ENCODE peak calls at places on chromosomes 16 and 17, in seven cellular contexts. One of them, this sample, is unnamed.

GRCh38 chr17:46026045-46026814 is 27.2 kb downstream of the STH start:
- DNase-seq in astrocyte of the hippocampus: no peak
- DNase-seq in left kidney: no peak
- DNase-seq in activated naive CD4-positive, alpha-beta T cell treated with anti-CD3 and anti-CD28 coated beads for 36 hours: no peak
- DNase-seq in GM12865: no peak
- DNase-seq in naive thymus-derived CD8-positive, alpha-beta T cell: no peak
- DNase-seq in uterus: no peak
- DNase-seq in this sample: no peak

GRCh38 chr16:22220714-22221113 is 14.6 kb downstream of the EEF2K start:
- DNase-seq in left kidney: no peak
- DNase-seq in naive thymus-derived CD8-positive, alpha-beta T cell: no peak
- DNase-seq in astrocyte of the hippocampus: no peak
- DNase-seq in GM12865: no peak
- DNase-seq in uterus: peak
- DNase-seq in activated naive CD4-positive, alpha-beta T cell treated with anti-CD3 and anti-CD28 coated beads for 36 hours: no peak
- DNase-seq in this sample: no peak

GRCh38 chr16:1773703-1774455 is 945 bp upstream of the MRPS34 start:
- DNase-seq in left kidney: no peak
- DNase-seq in astrocyte of the hippocampus: peak
- DNase-seq in naive thymus-derived CD8-positive, alpha-beta T cell: no peak
- DNase-seq in GM12865: no peak
- DNase-seq in uterus: no peak
- DNase-seq in activated naive CD4-positive, alpha-beta T cell treated with anti-CD3 and anti-CD28 coated beads for 36 hours: peak
- DNase-seq in this sample: no peak

GRCh38 chr17:58338454-58338841 is 9.9 kb upstream of the TSPOAP1 start:
- DNase-seq in uterus: no peak
- DNase-seq in activated naive CD4-positive, alpha-beta T cell treated with anti-CD3 and anti-CD28 coated beads for 36 hours: no peak
- DNase-seq in left kidney: peak
- DNase-seq in astrocyte of the hippocampus: no peak
- DNase-seq in GM12865: no peak
- DNase-seq in naive thymus-derived CD8-positive, alpha-beta T cell: no peak
- DNase-seq in this sample: no peak

GRCh38 chr16:3122926-3123570 is 10.7 kb downstream of the ZNF205 start:
- DNase-seq in GM12865: no peak
- DNase-seq in naive thymus-derived CD8-positive, alpha-beta T cell: no peak
- DNase-seq in astrocyte of the hippocampus: no peak
- DNase-seq in activated naive CD4-positive, alpha-beta T cell treated with anti-CD3 and anti-CD28 coated beads for 36 hours: no peak
- DNase-seq in left kidney: no peak
- DNase-seq in uterus: no peak
- DNase-seq in this sample: no peak

GRCh38 chr16:53968896-53969295 is 264.9 kb downstream of the FTO start:
- DNase-seq in activated naive CD4-positive, alpha-beta T cell treated with anti-CD3 and anti-CD28 coated beads for 36 hours: no peak
- DNase-seq in naive thymus-derived CD8-positive, alpha-beta T cell: no peak
- DNase-seq in left kidney: no peak
- DNase-seq in GM12865: no peak
- DNase-seq in uterus: no peak
- DNase-seq in astrocyte of the hippocampus: no peak
- DNase-seq in this sample: no peak

GRCh38 chr17:31294231-31294630 is 2.8 kb downstream of the OMG start:
- DNase-seq in left kidney: no peak
- DNase-seq in GM12865: no peak
- DNase-seq in naive thymus-derived CD8-positive, alpha-beta T cell: no peak
- DNase-seq in astrocyte of the hippocampus: no peak
- DNase-seq in uterus: no peak
- DNase-seq in activated naive CD4-positive, alpha-beta T cell treated with anti-CD3 and anti-CD28 coated beads for 36 hours: no peak
- DNase-seq in this sample: no peak

GRCh38 chr16:67961551-67961957 is 6.9 kb downstream of the SLC12A4 start:
- DNase-seq in uterus: no peak
- DNase-seq in GM12865: no peak
- DNase-seq in activated naive CD4-positive, alpha-beta T cell treated with anti-CD3 and anti-CD28 coated beads for 36 hours: no peak
- DNase-seq in left kidney: no peak
- DNase-seq in astrocyte of the hippocampus: no peak
- DNase-seq in naive thymus-derived CD8-positive, alpha-beta T cell: no peak
- DNase-seq in this sample: no peak

GRCh38 chr16:10575506-10576130 is 4.8 kb downstream of the EMP2 start:
- DNase-seq in naive thymus-derived CD8-positive, alpha-beta T cell: no peak
- DNase-seq in astrocyte of the hippocampus: no peak
- DNase-seq in GM12865: no peak
- DNase-seq in activated naive CD4-positive, alpha-beta T cell treated with anti-CD3 and anti-CD28 coated beads for 36 hours: no peak
- DNase-seq in left kidney: peak
- DNase-seq in uterus: no peak
- DNase-seq in this sample: no peak

GRCh38 chr16:78817442-78817829 is 718.0 kb downstream of the WWOX start:
- DNase-seq in astrocyte of the hippocampus: peak
- DNase-seq in uterus: peak
- DNase-seq in naive thymus-derived CD8-positive, alpha-beta T cell: no peak
- DNase-seq in activated naive CD4-positive, alpha-beta T cell treated with anti-CD3 and anti-CD28 coated beads for 36 hours: no peak
- DNase-seq in GM12865: no peak
- DNase-seq in left kidney: no peak
- DNase-seq in this sample: no peak

GRCh38 chr17:56979091-56979480 is 1.2 kb downstream of the SCPEP1 start:
- DNase-seq in left kidney: peak
- DNase-seq in naive thymus-derived CD8-positive, alpha-beta T cell: no peak
- DNase-seq in astrocyte of the hippocampus: no peak
- DNase-seq in uterus: no peak
- DNase-seq in GM12865: peak
- DNase-seq in activated naive CD4-positive, alpha-beta T cell treated with anti-CD3 and anti-CD28 coated beads for 36 hours: no peak
- DNase-seq in this sample: no peak

GRCh38 chr16:22711847-22712246 is 102.1 kb upstream of the HS3ST2 start:
- DNase-seq in GM12865: no peak
- DNase-seq in astrocyte of the hippocampus: no peak
- DNase-seq in uterus: no peak
- DNase-seq in naive thymus-derived CD8-positive, alpha-beta T cell: no peak
- DNase-seq in left kidney: no peak
- DNase-seq in activated naive CD4-positive, alpha-beta T cell treated with anti-CD3 and anti-CD28 coated beads for 36 hours: no peak
- DNase-seq in this sample: no peak

GRCh38 chr16:9092963-9093477 is 1.6 kb downstream of the HAPSTR1 start:
- DNase-seq in astrocyte of the hippocampus: peak
- DNase-seq in left kidney: peak
- DNase-seq in GM12865: peak
- DNase-seq in activated naive CD4-positive, alpha-beta T cell treated with anti-CD3 and anti-CD28 coated beads for 36 hours: peak
- DNase-seq in uterus: peak
- DNase-seq in naive thymus-derived CD8-positive, alpha-beta T cell: peak
- DNase-seq in this sample: no peak

GRCh38 chr16:56547949-56548567 is 16.8 kb upstream of the MT4 start:
- DNase-seq in left kidney: no peak
- DNase-seq in uterus: no peak
- DNase-seq in naive thymus-derived CD8-positive, alpha-beta T cell: no peak
- DNase-seq in activated naive CD4-positive, alpha-beta T cell treated with anti-CD3 and anti-CD28 coated beads for 36 hours: no peak
- DNase-seq in GM12865: no peak
- DNase-seq in astrocyte of the hippocampus: peak
- DNase-seq in this sample: no peak

GRCh38 chr17:37259030-37259735 is 116.6 kb upstream of the C17orf78 start:
- DNase-seq in astrocyte of the hippocampus: peak
- DNase-seq in activated naive CD4-positive, alpha-beta T cell treated with anti-CD3 and anti-CD28 coated beads for 36 hours: no peak
- DNase-seq in uterus: no peak
- DNase-seq in naive thymus-derived CD8-positive, alpha-beta T cell: no peak
- DNase-seq in left kidney: no peak
- DNase-seq in GM12865: no peak
- DNase-seq in this sample: no peak

GRCh38 chr17:66682293-66682692 is 152.6 kb upstream of the CACNG5 start:
- DNase-seq in astrocyte of the hippocampus: no peak
- DNase-seq in left kidney: no peak
- DNase-seq in naive thymus-derived CD8-positive, alpha-beta T cell: no peak
- DNase-seq in uterus: no peak
- DNase-seq in activated naive CD4-positive, alpha-beta T cell treated with anti-CD3 and anti-CD28 coated beads for 36 hours: no peak
- DNase-seq in GM12865: no peak
- DNase-seq in this sample: no peak

GRCh38 chr16:66857437-66857836 is 13.2 kb downstream of the CA7 start:
- DNase-seq in left kidney: no peak
- DNase-seq in GM12865: no peak
- DNase-seq in naive thymus-derived CD8-positive, alpha-beta T cell: no peak
- DNase-seq in activated naive CD4-positive, alpha-beta T cell treated with anti-CD3 and anti-CD28 coated beads for 36 hours: no peak
- DNase-seq in astrocyte of the hippocampus: no peak
- DNase-seq in uterus: no peak
- DNase-seq in this sample: no peak

GRCh38 chr17:31310260-31310659 is 3.6 kb downstream of the EVI2B start:
- DNase-seq in naive thymus-derived CD8-positive, alpha-beta T cell: peak
- DNase-seq in uterus: no peak
- DNase-seq in GM12865: peak
- DNase-seq in left kidney: no peak
- DNase-seq in astrocyte of the hippocampus: no peak
- DNase-seq in activated naive CD4-positive, alpha-beta T cell treated with anti-CD3 and anti-CD28 coated beads for 36 hours: peak
- DNase-seq in this sample: no peak

GRCh38 chr17:3710951-3711383 is 12.7 kb upstream of the HASPIN start:
- DNase-seq in uterus: no peak
- DNase-seq in left kidney: no peak
- DNase-seq in GM12865: peak
- DNase-seq in activated naive CD4-positive, alpha-beta T cell treated with anti-CD3 and anti-CD28 coated beads for 36 hours: peak
- DNase-seq in astrocyte of the hippocampus: peak
- DNase-seq in naive thymus-derived CD8-positive, alpha-beta T cell: peak
- DNase-seq in this sample: no peak

GRCh38 chr16:770411-770810 is 9.9 kb downstream of the MSLN start:
- DNase-seq in naive thymus-derived CD8-positive, alpha-beta T cell: no peak
- DNase-seq in uterus: no peak
- DNase-seq in activated naive CD4-positive, alpha-beta T cell treated with anti-CD3 and anti-CD28 coated beads for 36 hours: no peak
- DNase-seq in astrocyte of the hippocampus: no peak
- DNase-seq in GM12865: no peak
- DNase-seq in left kidney: no peak
- DNase-seq in this sample: no peak

GRCh38 chr16:23869052-23869451 is 33.3 kb downstream of the PRKCB start:
- DNase-seq in activated naive CD4-positive, alpha-beta T cell treated with anti-CD3 and anti-CD28 coated beads for 36 hours: peak
- DNase-seq in astrocyte of the hippocampus: no peak
- DNase-seq in GM12865: no peak
- DNase-seq in left kidney: no peak
- DNase-seq in naive thymus-derived CD8-positive, alpha-beta T cell: no peak
- DNase-seq in uterus: no peak
- DNase-seq in this sample: no peak

GRCh38 chr16:870856-871561 is 70.5 kb upstream of the GNG13 start:
- DNase-seq in activated naive CD4-positive, alpha-beta T cell treated with anti-CD3 and anti-CD28 coated beads for 36 hours: no peak
- DNase-seq in GM12865: no peak
- DNase-seq in astrocyte of the hippocampus: no peak
- DNase-seq in naive thymus-derived CD8-positive, alpha-beta T cell: peak
- DNase-seq in uterus: no peak
- DNase-seq in left kidney: no peak
- DNase-seq in this sample: no peak

GRCh38 chr17:78840530-78840779 is 159 bp downstream of the USP36 start:
- DNase-seq in activated naive CD4-positive, alpha-beta T cell treated with anti-CD3 and anti-CD28 coated beads for 36 hours: no peak
- DNase-seq in uterus: no peak
- DNase-seq in left kidney: no peak
- DNase-seq in GM12865: no peak
- DNase-seq in astrocyte of the hippocampus: no peak
- DNase-seq in naive thymus-derived CD8-positive, alpha-beta T cell: no peak
- DNase-seq in this sample: no peak

GRCh38 chr17:55462234-55462633 is 40.6 kb upstream of the MMD start:
- DNase-seq in uterus: no peak
- DNase-seq in activated naive CD4-positive, alpha-beta T cell treated with anti-CD3 and anti-CD28 coated beads for 36 hours: no peak
- DNase-seq in GM12865: no peak
- DNase-seq in left kidney: no peak
- DNase-seq in astrocyte of the hippocampus: no peak
- DNase-seq in naive thymus-derived CD8-positive, alpha-beta T cell: no peak
- DNase-seq in this sample: no peak